ENCODE peak calls at places on chromosomes 6 and 20, in six cellular contexts. M, C, F, G, V and R are unnamed samples.
A peak's percentile ranks its signal among the peaks of the same experiment; 100 is the strongest.

GRCh38 chr6:140344149-140344913 is 969.9 kb upstream of the CITED2 start:
- DNase-seq in M (peak; percentile 79), V (no peak), F (no peak), G (no peak), C (no peak), R (peak; percentile 54)

GRCh38 chr6:75222261-75222660 is 16.4 kb upstream of the COL12A1 start:
- DNase-seq in F (no peak), M (no peak), C (no peak), G (no peak), V (no peak), R (no peak)

GRCh38 chr20:28562510-28562898 is 2695.0 kb upstream of the DEFB115 start:
- DNase-seq in M (peak; percentile 83), V (no peak), C (no peak), G (no peak), F (no peak), R (peak; percentile 47)

GRCh38 chr6:113980937-113981554 is 10.1 kb upstream of the HDAC2 start:
- DNase-seq in F (peak; percentile 56), G (no peak), M (peak; percentile 38), V (peak; percentile 70), C (no peak), R (peak; percentile 50)

GRCh38 chr6:2949536-2950083 is 21.8 kb downstream of the SERPINB6 start:
- DNase-seq in V (no peak), F (no peak), C (no peak), M (no peak), G (peak; percentile 11), R (no peak)

GRCh38 chr6:20811112-20811746 is 277.0 kb downstream of the CDKAL1 start:
- DNase-seq in V (peak; percentile 59), G (no peak), M (peak; percentile 100), F (no peak), C (peak; percentile 88), R (peak; percentile 87)

GRCh38 chr6:33075568-33076405 is at the start of gene HLA-DPB1:
- DNase-seq in C (peak; percentile 13), M (peak; percentile 32), F (peak; percentile 95), V (peak; percentile 40), G (no peak), R (peak; percentile 64)

GRCh38 chr6:118735320-118735719 is 83.9 kb upstream of the CEP85L start:
- DNase-seq in G (no peak), M (no peak), F (peak; percentile 47), C (no peak), V (peak; percentile 58), R (no peak)

GRCh38 chr20:38260378-38261053 is at the start of gene KIAA1755:
- DNase-seq in C (no peak), M (peak; percentile 32), V (peak; percentile 65), F (no peak), G (no peak), R (peak; percentile 54)

GRCh38 chr20:56503911-56504310 is 20.6 kb upstream of the FAM209A start:
- DNase-seq in F (no peak), V (no peak), C (no peak), M (no peak), G (no peak), R (no peak)

GRCh38 chr6:134683783-134684765 is 265.8 kb downstream of the ALDH8A1 start:
- DNase-seq in M (peak; percentile 53), F (no peak), G (no peak), V (no peak), C (no peak), R (peak; percentile 67)

GRCh38 chr6:71444222-71444621 is 155.6 kb downstream of the OGFRL1 start:
- DNase-seq in G (no peak), C (no peak), M (no peak), F (no peak), V (no peak), R (no peak)

GRCh38 chr6:71125216-71125615 is 163.4 kb upstream of the OGFRL1 start:
- DNase-seq in F (no peak), G (no peak), V (no peak), M (no peak), C (no peak), R (no peak)

GRCh38 chr20:50263831-50264230 is 73.2 kb downstream of the CEBPB start:
- DNase-seq in G (no peak), C (no peak), M (no peak), V (no peak), F (no peak), R (no peak)

GRCh38 chr6:14796974-14797762 is 448.7 kb upstream of the JARID2 start:
- DNase-seq in G (no peak), V (no peak), F (no peak), M (no peak), C (no peak), R (peak; percentile 83)

GRCh38 chr20:23602261-23602660 is 3.5 kb downstream of the CST9 start:
- DNase-seq in M (no peak), C (no peak), F (peak; percentile 49), G (no peak), V (no peak), R (no peak)

GRCh38 chr6:72856801-72857200 is 234.9 kb downstream of the KCNQ5 start:
- DNase-seq in F (no peak), M (no peak), G (no peak), V (no peak), C (no peak), R (no peak)

GRCh38 chr20:41180599-41181333 is 43.4 kb downstream of the PLCG1 start:
- DNase-seq in G (no peak), V (no peak), M (no peak), C (no peak), F (no peak), R (no peak)

GRCh38 chr6:170212956-170213636 is 77.8 kb downstream of the DLL1 start:
- DNase-seq in G (peak; percentile 9), M (no peak), F (no peak), C (no peak), V (no peak), R (no peak)

GRCh38 chr6:13710552-13711383 is 867 bp downstream of the RANBP9 start:
- DNase-seq in G (peak; percentile 63), M (peak; percentile 26), F (peak; percentile 72), V (peak; percentile 67), C (peak; percentile 72), R (peak; percentile 58)

GRCh38 chr20:38141154-38141888 is 23.7 kb downstream of the TGM2 start:
- DNase-seq in G (no peak), M (peak; percentile 34), C (no peak), F (no peak), V (no peak), R (no peak)

GRCh38 chr20:14451458-14451857 is 114.0 kb upstream of the FLRT3 start:
- DNase-seq in M (no peak), F (no peak), C (peak; percentile 97), V (no peak), G (no peak), R (no peak)

GRCh38 chr6:20575691-20576451 is 41.6 kb downstream of the CDKAL1 start:
- DNase-seq in V (no peak), M (no peak), F (no peak), G (no peak), C (no peak), R (no peak)

GRCh38 chr20:12113468-12114371 is 196.0 kb downstream of the BTBD3 start:
- DNase-seq in V (no peak), C (no peak), G (peak; percentile 25), F (no peak), M (peak; percentile 79), R (peak; percentile 12)

GRCh38 chr6:112983741-112984221 is 636.7 kb downstream of the RFPL4B start:
- DNase-seq in G (no peak), V (no peak), F (no peak), C (no peak), M (no peak), R (peak; percentile 52)

GRCh38 chr20:35013421-35014411 is 58.0 kb downstream of the MYH7B start:
- DNase-seq in M (no peak), F (peak; percentile 70), G (no peak), V (no peak), C (no peak), R (peak; percentile 54)

GRCh38 chr20:57787151-57787968 is 77.5 kb upstream of the PMEPA1 start:
- DNase-seq in M (no peak), V (no peak), F (no peak), G (no peak), C (no peak), R (no peak)

GRCh38 chr6:35071347-35071994 is 69.7 kb downstream of the TCP11 start:
- DNase-seq in C (no peak), G (no peak), V (no peak), F (no peak), M (peak; percentile 27), R (no peak)

GRCh38 chr6:43970913-43971775 is 156.1 kb downstream of the MRPL14 start:
- DNase-seq in F (no peak), M (peak; percentile 23), C (no peak), G (peak; percentile 74), V (no peak), R (no peak)

GRCh38 chr6:43973351-43973750 is 153.9 kb downstream of the MRPL14 start:
- DNase-seq in M (no peak), G (no peak), V (no peak), F (no peak), C (no peak), R (no peak)

GRCh38 chr6:43971776-43972126 is 155.5 kb downstream of the MRPL14 start:
- DNase-seq in V (no peak), G (no peak), C (no peak), M (no peak), F (no peak), R (no peak)

GRCh38 chr6:43972179-43972914 is 154.9 kb downstream of the MRPL14 start:
- DNase-seq in V (no peak), G (no peak), M (peak; percentile 8), F (no peak), C (no peak), R (peak; percentile 53)

GRCh38 chr6:43972915-43973304 is 154.3 kb downstream of the MRPL14 start:
- DNase-seq in G (peak; percentile 69), C (no peak), F (no peak), M (peak; percentile 86), V (no peak), R (peak; percentile 91)
- H3K9ac ChIP-seq in G (no peak overlapping the region), C (no peak overlapping the region), F (no peak overlapping the region), M (no peak overlapping the region), V (no peak overlapping the region), R (peak overlapping the region; percentile 56)

GRCh38 chr6:158053377-158054313 is 72.0 kb downstream of the SYNJ2 start:
- DNase-seq in M (no peak), G (no peak), F (no peak), C (no peak), V (no peak), R (no peak)
- H3K4me1 ChIP-seq in M (peaks cover 24% of the 10 kb centered on the region), G (no peaks in the 10 kb centered on the region), F (no peaks in the 10 kb centered on the region), C (peaks cover 6% of the 10 kb centered on the region), V (no peaks in the 10 kb centered on the region), R (peaks cover 35% of the 10 kb centered on the region)

GRCh38 chr6:27528714-27529113 is 55.8 kb upstream of the ZNF184 start:
- DNase-seq in G (no peak), C (no peak), F (no peak), M (no peak), V (no peak), R (no peak)

GRCh38 chr6:27532820-27533538 is 60.1 kb upstream of the ZNF184 start:
- DNase-seq in C (no peak), V (peak; percentile 74), F (no peak), G (no peak), M (peak; percentile 94), R (no peak)

GRCh38 chr6:27531772-27532459 is 59.0 kb upstream of the ZNF184 start:
- DNase-seq in V (no peak), M (no peak), C (no peak), F (no peak), G (no peak), R (no peak)
- H3K4me3 ChIP-seq in V (no peak overlapping the region), M (no peak overlapping the region), C (no peak overlapping the region), F (no peak overlapping the region), G (no peak overlapping the region), R (no peak overlapping the region)

GRCh38 chr20:62372042-62372993 is 5.2 kb upstream of the LAMA5 start:
- DNase-seq in C (no peak), G (no peak), F (no peak), V (no peak), M (no peak), R (no peak)
- H3K9ac ChIP-seq in C (no peak overlapping the region), G (no peak overlapping the region), F (no peak overlapping the region), V (no peak overlapping the region), M (no peak overlapping the region), R (no peak overlapping the region)